ENCODE peak calls at places on chromosome 12, in four cellular contexts. J is activated CD8-positive, alpha-beta memory T cell treated with anti-CD3 and anti-CD28 coated beads for 24 hours; Z is GM23248; Y is amniotic stem cell. W is an unnamed sample.

GRCh38 chr12:46660719-46661118 is 165.1 kb downstream of the SLC38A4 start:
- DNase-seq in Y (no peak), J (no peak), Z (peak), W (no peak)

GRCh38 chr12:81211306-81211705 is 133.4 kb downstream of the ACSS3 start:
- DNase-seq in J (no peak), Y (no peak), Z (no peak), W (no peak)

GRCh38 chr12:84033162-84033561 is 879.4 kb downstream of the SLC6A15 start:
- DNase-seq in Z (no peak), Y (no peak), J (no peak), W (no peak)

GRCh38 chr12:119669744-119670472 is 2.0 kb downstream of the PRKAB1 start:
- DNase-seq in Z (no peak), J (no peak), Y (no peak), W (no peak)

GRCh38 chr12:95424271-95424994 is 49.5 kb upstream of the METAP2 start:
- DNase-seq in Z (no peak), J (no peak), Y (no peak), W (no peak)

GRCh38 chr12:27462851-27463250 is 16.3 kb downstream of the SMCO2 start:
- DNase-seq in Y (no peak), J (no peak), Z (no peak), W (no peak)

GRCh38 chr12:109731806-109732205 is 18.2 kb downstream of the FAM222A start:
- DNase-seq in Z (no peak), Y (no peak), J (peak), W (no peak)

GRCh38 chr12:78938341-78939084 is 73.9 kb downstream of the SYT1 start:
- DNase-seq in Y (no peak), Z (no peak), J (no peak), W (no peak)

GRCh38 chr12:6116481-6117021 is 7.9 kb downstream of the VWF start:
- DNase-seq in Y (no peak), J (no peak), Z (no peak), W (no peak)

GRCh38 chr12:57103856-57104255 is 7.3 kb downstream of the STAT6 start:
- DNase-seq in Y (no peak), J (no peak), Z (no peak), W (no peak)

GRCh38 chr12:7667025-7667575 is 1.4 kb upstream of the APOBEC1 start:
- DNase-seq in Z (peak), J (no peak), Y (no peak), W (no peak)

GRCh38 chr12:102755271-102755670 is 161.8 kb downstream of the PAH start:
- DNase-seq in J (no peak), Y (no peak), Z (no peak), W (no peak)

GRCh38 chr12:106855221-106855758 is 80.8 kb downstream of the RIC8B start:
- DNase-seq in J (no peak), Z (no peak), Y (no peak), W (no peak)

GRCh38 chr12:119748512-119748911 is 80.6 kb downstream of the PRKAB1 start:
- DNase-seq in Z (peak), Y (no peak), J (no peak), W (no peak)

GRCh38 chr12:77842430-77842829 is 11.7 kb downstream of the NAV3 start:
- DNase-seq in Z (no peak), J (no peak), Y (no peak), W (no peak)

GRCh38 chr12:28086521-28086920 is 103.7 kb upstream of the CCDC91 start:
- DNase-seq in J (no peak), Y (no peak), Z (no peak), W (no peak)

GRCh38 chr12:47085815-47086252 is 6.1 kb upstream of the AMIGO2 start:
- DNase-seq in J (no peak), Y (peak), Z (peak), W (no peak)

GRCh38 chr12:124482901-124483799 is 84.3 kb downstream of the NCOR2 start:
- DNase-seq in J (no peak), Z (no peak), Y (no peak), W (no peak)

GRCh38 chr12:104903648-104904423 is 54.3 kb downstream of the SLC41A2 start:
- DNase-seq in J (no peak), Z (no peak), Y (no peak), W (no peak)

GRCh38 chr12:52873832-52874572 is 25.2 kb upstream of the KRT78 start:
- DNase-seq in Y (peak), Z (peak), J (peak), W (peak)

GRCh38 chr12:108622425-108622824 is 11.3 kb downstream of the SELPLG start:
- DNase-seq in J (no peak), Y (no peak), Z (no peak), W (no peak)

GRCh38 chr12:80648866-80649265 is 58.6 kb upstream of the MYF6 start:
- DNase-seq in Y (peak), J (no peak), Z (peak), W (no peak)

GRCh38 chr12:9328065-9328464 is 119.9 kb upstream of the PZP start:
- DNase-seq in Y (no peak), J (no peak), Z (no peak), W (no peak)

GRCh38 chr12:107570721-107571120 is 114.9 kb upstream of the PWP1 start:
- DNase-seq in Z (peak), Y (no peak), J (no peak), W (no peak)

GRCh38 chr12:76274699-76275098 is 73.5 kb downstream of the BBS10 start:
- DNase-seq in J (no peak), Z (peak), Y (no peak), W (no peak)

GRCh38 chr12:80936642-80937390 is 918 bp downstream of the LIN7A start:
- DNase-seq in J (no peak), Z (peak), Y (peak), W (peak)

GRCh38 chr12:70443274-70443673 is 77.2 kb downstream of the KCNMB4 start:
- DNase-seq in Y (no peak), Z (peak), J (no peak), W (no peak)

GRCh38 chr12:115504241-115504941 is 773.1 kb downstream of the MED13L start:
- DNase-seq in J (no peak), Y (no peak), Z (no peak), W (no peak)

GRCh38 chr12:64674367-64674922 is 64.2 kb downstream of the RASSF3 start:
- DNase-seq in J (no peak), Z (no peak), Y (no peak), W (no peak)

GRCh38 chr12:115267464-115267863 is 583.5 kb upstream of the TBX3 start:
- DNase-seq in Z (peak), J (no peak), Y (no peak), W (no peak)

GRCh38 chr12:13376627-13377373 is 180.3 kb downstream of the EMP1 start:
- DNase-seq in Y (no peak), J (no peak), Z (no peak), W (no peak)

GRCh38 chr12:109126781-109127180 is 10.4 kb downstream of the ACACB start:
- DNase-seq in J (no peak), Z (no peak), Y (no peak), W (no peak)

GRCh38 chr12:108394196-108394595 is 55.1 kb upstream of the CMKLR1 start:
- DNase-seq in Y (no peak), Z (peak), J (no peak), W (no peak)

GRCh38 chr12:62802981-62803380 is 132.0 kb downstream of the PPM1H start:
- DNase-seq in J (no peak), Z (no peak), Y (no peak), W (no peak)

GRCh38 chr12:3684449-3685051 is 68.4 kb downstream of the CRACR2A start:
- DNase-seq in Z (no peak), J (no peak), Y (no peak), W (peak)

W was measured in osteocyte.